ENCODE peak calls at places on chromosomes 4 and X, in four cellular contexts. Y, T, O and G are unnamed samples.

GRCh38 chrX:40007136-40007535 is 90.6 kb downstream of the BCOR start:
- DNase-seq in T (peak; percentile 56), Y (no peak), O (no peak), G (no peak)

GRCh38 chrX:150238656-150239382 is 124.3 kb upstream of the MAMLD1 start:
- DNase-seq in Y (no peak), T (no peak), O (peak; percentile 52), G (no peak)

GRCh38 chr4:2075987-2076907 is 17.1 kb downstream of the NAT8L start:
- DNase-seq in Y (no peak), T (no peak), O (peak; percentile 65), G (no peak)

GRCh38 chr4:186021461-186022167 is 47.3 kb upstream of the TLR3 start:
- DNase-seq in Y (no peak), T (peak; percentile 73), O (no peak), G (peak; percentile 31)

GRCh38 chrX:69126642-69127041 is 38.6 kb downstream of the PJA1 start:
- DNase-seq in Y (no peak), O (no peak), T (no peak), G (no peak)

GRCh38 chr4:186693159-186693815 is 30.4 kb downstream of the FAT1 start:
- DNase-seq in T (no peak), O (peak; percentile 92), Y (no peak), G (peak; percentile 92)

GRCh38 chr4:103364066-103364465 is 165.9 kb upstream of the CENPE start:
- DNase-seq in O (no peak), T (no peak), Y (no peak), G (no peak)

GRCh38 chr4:42278709-42279324 is 118.5 kb upstream of the SHISA3 start:
- DNase-seq in T (peak; percentile 31), O (no peak), Y (no peak), G (no peak)

GRCh38 chr4:113260671-113261070 is 211.2 kb downstream of the ANK2 start:
- DNase-seq in Y (no peak), T (no peak), O (no peak), G (no peak)

GRCh38 chr4:175346381-175346780 is 428.2 kb downstream of the ADAM29 start:
- DNase-seq in T (no peak), Y (no peak), O (no peak), G (peak; percentile 5)

GRCh38 chrX:121254336-121254735 is 206.9 kb downstream of the GLUD2 start:
- DNase-seq in O (no peak), Y (no peak), T (no peak), G (peak; percentile 17)

GRCh38 chr4:47145630-47146029 is 114.3 kb downstream of the GABRB1 start:
- DNase-seq in Y (peak; percentile 66), O (no peak), T (no peak), G (peak; percentile 25)

GRCh38 chr4:182875471-182875870 is 41.7 kb downstream of the DCTD start:
- DNase-seq in T (no peak), Y (no peak), O (no peak), G (no peak)

GRCh38 chr4:121696641-121697461 is at the start of gene ANXA5:
- DNase-seq in T (peak; percentile 79), Y (peak; percentile 53), O (peak; percentile 93), G (peak; percentile 84)

GRCh38 chr4:182297659-182298058 is 54.5 kb downstream of the TENM3 start:
- DNase-seq in T (no peak), Y (no peak), O (no peak), G (peak; percentile 73)

GRCh38 chrX:70129811-70130210 is 3.4 kb upstream of the IGBP1 start:
- DNase-seq in O (no peak), Y (no peak), T (no peak), G (peak; percentile 8)

GRCh38 chr4:48722509-48723446 is 57.3 kb downstream of the FRYL start:
- DNase-seq in T (no peak), Y (no peak), O (no peak), G (no peak)

GRCh38 chrX:70262952-70263567 is 3.1 kb upstream of the P2RY4 start:
- DNase-seq in T (peak; percentile 74), Y (no peak), O (no peak), G (peak; percentile 49)

GRCh38 chr4:19722404-19722803 is 529.3 kb upstream of the SLIT2 start:
- DNase-seq in Y (no peak), T (no peak), O (no peak), G (no peak)

GRCh38 chr4:137621056-137621455 is 88.8 kb upstream of the PCDH18 start:
- DNase-seq in T (no peak), Y (no peak), O (no peak), G (no peak)

GRCh38 chr4:102783006-102783405 is 22.2 kb upstream of the MANBA start:
- DNase-seq in Y (no peak), T (no peak), O (no peak), G (no peak)

GRCh38 chr4:71270901-71271300 is 67.9 kb upstream of the SLC4A4 start:
- DNase-seq in T (peak; percentile 57), O (no peak), Y (no peak), G (peak; percentile 67)

GRCh38 chrX:30943984-30944383 is 54.9 kb upstream of the TAB3 start:
- DNase-seq in O (no peak), Y (no peak), T (no peak), G (no peak)

GRCh38 chr4:146852365-146852764 is 93.3 kb downstream of the TTC29 start:
- DNase-seq in Y (no peak), O (no peak), T (no peak), G (no peak)

GRCh38 chrX:53794181-53794580 is 107.7 kb upstream of the HUWE1 start:
- DNase-seq in Y (no peak), T (no peak), O (no peak), G (no peak)

GRCh38 chr4:142683997-142684396 is 162.1 kb downstream of the INPP4B start:
- DNase-seq in O (no peak), T (no peak), Y (no peak), G (peak; percentile 16)

GRCh38 chr4:24322517-24322916 is 261.8 kb downstream of the DHX15 start:
- DNase-seq in Y (no peak), O (no peak), T (no peak), G (peak; percentile 47)

GRCh38 chr4:151921811-151922210 is 161.0 kb upstream of the GATB start:
- DNase-seq in O (no peak), Y (no peak), T (no peak), G (no peak)

GRCh38 chr4:77358315-77358928 is 201.4 kb downstream of the CCNG2 start:
- DNase-seq in Y (no peak), O (no peak), T (peak; percentile 13), G (peak; percentile 59)

GRCh38 chrX:102976793-102977495 is 39.9 kb downstream of the RAB40AL start:
- DNase-seq in Y (no peak), O (no peak), T (no peak), G (peak; percentile 87)

GRCh38 chr4:1593458-1593857 is 90.7 kb downstream of the FAM53A start:
- DNase-seq in Y (no peak), T (no peak), O (no peak), G (no peak)

GRCh38 chr4:7960017-7960789 is 20.5 kb upstream of the AFAP1 start:
- DNase-seq in T (no peak), Y (no peak), O (no peak), G (no peak)

GRCh38 chrX:53308836-53309235 is 27.5 kb upstream of the IQSEC2 start:
- DNase-seq in T (no peak), O (no peak), Y (no peak), G (no peak)

GRCh38 chr4:45931151-45931550 is 192.7 kb downstream of the GABRG1 start:
- DNase-seq in O (no peak), T (no peak), Y (no peak), G (peak; percentile 41)

GRCh38 chr4:173333658-173334084 is 487 bp downstream of the HMGB2 start:
- DNase-seq in Y (no peak), T (peak; percentile 35), O (no peak), G (no peak)

GRCh38 chrX:19616959-19617358 is 101.7 kb upstream of the MAP3K15 start:
- DNase-seq in O (no peak), Y (no peak), T (no peak), G (no peak)

DNA sequence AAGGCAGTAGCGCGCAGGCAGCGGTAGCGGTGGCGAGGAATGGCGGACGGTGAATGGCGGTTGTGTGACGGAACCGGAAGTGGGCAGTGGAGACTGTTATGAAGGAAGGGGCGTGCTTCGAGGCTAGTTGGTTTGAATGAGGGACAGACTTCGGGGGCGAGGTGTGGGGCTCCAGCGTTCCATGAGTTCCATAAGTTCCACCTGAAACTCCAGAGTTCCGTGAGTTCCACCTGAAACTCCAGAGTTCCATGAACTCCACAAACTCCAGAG is 70.2 kb downstream of the FAM47C start:
- DNase-seq in O (no peak), T (no peak), Y (no peak), G (no peak)
- TF ChIP-seq CTCF in O (no peak), T (no peak), Y (no peak), G (no peak)

DNA sequence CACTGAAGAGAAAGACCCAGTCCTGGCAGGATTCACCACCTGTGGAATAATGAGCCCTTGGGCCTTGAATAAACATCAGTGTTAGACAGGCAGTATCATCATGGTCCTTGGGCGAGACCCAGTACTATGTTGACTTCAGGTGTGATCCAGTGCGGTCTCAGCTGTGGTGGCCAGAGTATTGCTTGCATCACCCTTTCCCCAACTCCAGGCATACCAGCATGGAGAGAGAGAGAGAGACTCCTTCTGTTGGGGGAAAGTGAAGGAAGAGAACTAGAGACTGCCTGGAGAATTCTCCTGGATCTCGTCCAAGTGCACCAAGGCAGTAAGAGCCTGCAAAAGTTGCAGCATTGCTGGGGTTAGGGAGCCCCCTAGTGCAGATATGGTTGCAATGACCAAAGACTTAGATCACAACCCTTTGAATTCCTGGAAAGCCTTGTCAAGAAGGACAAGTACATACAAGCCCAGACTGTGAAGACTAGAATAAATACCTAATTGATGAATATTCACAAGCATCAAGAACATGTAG is 61.1 kb upstream of the VAMP7 start:
- DNase-seq in Y (peak; percentile 16), O (no peak), T (peak; percentile 58), G (peak; percentile 91)
- TF ChIP-seq CTCF in Y (peak; percentile 65), O (no peak), T (peak; percentile 33), G (peak; percentile 61)

DNA sequence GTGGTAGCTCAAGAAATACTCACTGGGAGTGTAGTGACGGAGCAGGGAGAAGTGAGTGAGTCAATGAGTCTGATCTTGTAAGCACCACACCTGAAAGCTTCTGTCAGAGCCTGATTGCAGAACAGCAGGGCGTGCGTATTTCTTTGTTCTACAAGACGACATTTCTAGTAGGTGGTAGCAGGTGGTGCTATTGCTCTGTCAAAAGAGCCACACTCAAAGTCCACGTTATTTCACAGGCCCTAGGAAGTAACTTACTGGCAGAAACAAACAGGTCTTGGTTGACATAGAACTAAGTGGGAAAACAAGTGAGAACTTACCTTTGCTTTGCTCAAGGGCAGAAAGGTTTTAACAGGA is 46.4 kb upstream of the SPRY1 start:
- DNase-seq in O (no peak), T (peak; percentile 48), Y (no peak), G (peak; percentile 73)
- TF ChIP-seq CTCF in O (no peak), T (no peak), Y (no peak), G (peak; percentile 35)

GRCh38 chrX:15344106-15344505 is 8.8 kb upstream of the PIGA start:
- DNase-seq in Y (no peak), O (no peak), T (peak; percentile 14), G (no peak)

GRCh38 chrX:15350329-15350996 is 15.1 kb upstream of the PIGA start:
- DNase-seq in Y (no peak), O (no peak), T (peak; percentile 10), G (no peak)

GRCh38 chrX:15343075-15343476 is 7.8 kb upstream of the PIGA start:
- DNase-seq in T (no peak), O (no peak), Y (no peak), G (peak; percentile 78)

GRCh38 chrX:15349046-15349445 is 13.7 kb upstream of the PIGA start:
- DNase-seq in T (no peak), O (no peak), Y (no peak), G (peak; percentile 75)
- TF ChIP-seq CTCF in T (no peak), O (no peak), Y (peak; percentile 41), G (peak; percentile 56)

GRCh38 chr4:167052631-167053085 is 181.6 kb downstream of the SPOCK3 start:
- DNase-seq in O (no peak), Y (no peak), T (no peak), G (no peak)
- TF ChIP-seq CTCF in O (no peak), Y (no peak), T (no peak), G (no peak)